ENCODE peak calls at places on chromosomes 7 and 10, in four cellular contexts. One of them, this sample, is unnamed.

GRCh38 chr10:128096486-128097199 is 29.6 kb downstream of the MKI67 start:
- DNase-seq in stimulated activated CD8-positive, alpha-beta memory T cell treated with anti-CD3 and anti-CD28 coated beads, Interleukin-4, amount 100 ng/mL, for 24 hours: no peak
- DNase-seq in activated naive CD8-positive, alpha-beta T cell treated with anti-CD3 and anti-CD28 coated beads, Interleukin-2, amount 10 ng/mL, durations not matched to agents 7 days and 5 days: no peak
- DNase-seq in stimulated activated CD4-positive, alpha-beta T cell treated with anti-CD3 and anti-CD28 coated beads, Interleukin-2, amount 100 ng/mL, for 48 hours: no peak
- DNase-seq in this sample: no peak

GRCh38 chr7:73520673-73521635 is 1.1 kb downstream of the BAZ1B start:
- DNase-seq in stimulated activated CD8-positive, alpha-beta memory T cell treated with anti-CD3 and anti-CD28 coated beads, Interleukin-4, amount 100 ng/mL, for 24 hours: no peak
- DNase-seq in activated naive CD8-positive, alpha-beta T cell treated with anti-CD3 and anti-CD28 coated beads, Interleukin-2, amount 10 ng/mL, durations not matched to agents 7 days and 5 days: no peak
- DNase-seq in stimulated activated CD4-positive, alpha-beta T cell treated with anti-CD3 and anti-CD28 coated beads, Interleukin-2, amount 100 ng/mL, for 48 hours: no peak
- DNase-seq in this sample: no peak

GRCh38 chr10:15775513-15775912 is 55.8 kb upstream of the ITGA8 start:
- DNase-seq in activated naive CD8-positive, alpha-beta T cell treated with anti-CD3 and anti-CD28 coated beads, Interleukin-2, amount 10 ng/mL, durations not matched to agents 7 days and 5 days: no peak
- DNase-seq in stimulated activated CD8-positive, alpha-beta memory T cell treated with anti-CD3 and anti-CD28 coated beads, Interleukin-4, amount 100 ng/mL, for 24 hours: no peak
- DNase-seq in stimulated activated CD4-positive, alpha-beta T cell treated with anti-CD3 and anti-CD28 coated beads, Interleukin-2, amount 100 ng/mL, for 48 hours: no peak
- DNase-seq in this sample: no peak

GRCh38 chr7:67823345-67823744 is 826.7 kb downstream of the TYW1 start:
- DNase-seq in stimulated activated CD8-positive, alpha-beta memory T cell treated with anti-CD3 and anti-CD28 coated beads, Interleukin-4, amount 100 ng/mL, for 24 hours: no peak
- DNase-seq in activated naive CD8-positive, alpha-beta T cell treated with anti-CD3 and anti-CD28 coated beads, Interleukin-2, amount 10 ng/mL, durations not matched to agents 7 days and 5 days: no peak
- DNase-seq in stimulated activated CD4-positive, alpha-beta T cell treated with anti-CD3 and anti-CD28 coated beads, Interleukin-2, amount 100 ng/mL, for 48 hours: no peak
- DNase-seq in this sample: no peak

GRCh38 chr7:110484316-110484715 is 606.6 kb upstream of the LRRN3 start:
- DNase-seq in stimulated activated CD4-positive, alpha-beta T cell treated with anti-CD3 and anti-CD28 coated beads, Interleukin-2, amount 100 ng/mL, for 48 hours: no peak
- DNase-seq in stimulated activated CD8-positive, alpha-beta memory T cell treated with anti-CD3 and anti-CD28 coated beads, Interleukin-4, amount 100 ng/mL, for 24 hours: no peak
- DNase-seq in activated naive CD8-positive, alpha-beta T cell treated with anti-CD3 and anti-CD28 coated beads, Interleukin-2, amount 10 ng/mL, durations not matched to agents 7 days and 5 days: no peak
- DNase-seq in this sample: no peak

GRCh38 chr10:94288361-94289116 is 74.2 kb downstream of the NOC3L start:
- DNase-seq in activated naive CD8-positive, alpha-beta T cell treated with anti-CD3 and anti-CD28 coated beads, Interleukin-2, amount 10 ng/mL, durations not matched to agents 7 days and 5 days: no peak
- DNase-seq in stimulated activated CD8-positive, alpha-beta memory T cell treated with anti-CD3 and anti-CD28 coated beads, Interleukin-4, amount 100 ng/mL, for 24 hours: no peak
- DNase-seq in stimulated activated CD4-positive, alpha-beta T cell treated with anti-CD3 and anti-CD28 coated beads, Interleukin-2, amount 100 ng/mL, for 48 hours: no peak
- DNase-seq in this sample: no peak

GRCh38 chr7:140475747-140476333 is 3.5 kb downstream of the MKRN1 start:
- DNase-seq in stimulated activated CD8-positive, alpha-beta memory T cell treated with anti-CD3 and anti-CD28 coated beads, Interleukin-4, amount 100 ng/mL, for 24 hours: peak
- DNase-seq in activated naive CD8-positive, alpha-beta T cell treated with anti-CD3 and anti-CD28 coated beads, Interleukin-2, amount 10 ng/mL, durations not matched to agents 7 days and 5 days: no peak
- DNase-seq in stimulated activated CD4-positive, alpha-beta T cell treated with anti-CD3 and anti-CD28 coated beads, Interleukin-2, amount 100 ng/mL, for 48 hours: peak
- DNase-seq in this sample: no peak

GRCh38 chr7:99779949-99780348 is 4.0 kb downstream of the CYP3A4 start:
- DNase-seq in stimulated activated CD4-positive, alpha-beta T cell treated with anti-CD3 and anti-CD28 coated beads, Interleukin-2, amount 100 ng/mL, for 48 hours: no peak
- DNase-seq in stimulated activated CD8-positive, alpha-beta memory T cell treated with anti-CD3 and anti-CD28 coated beads, Interleukin-4, amount 100 ng/mL, for 24 hours: no peak
- DNase-seq in activated naive CD8-positive, alpha-beta T cell treated with anti-CD3 and anti-CD28 coated beads, Interleukin-2, amount 10 ng/mL, durations not matched to agents 7 days and 5 days: no peak
- DNase-seq in this sample: no peak

GRCh38 chr10:43884516-43885105 is 235.9 kb upstream of the ZNF32 start:
- DNase-seq in activated naive CD8-positive, alpha-beta T cell treated with anti-CD3 and anti-CD28 coated beads, Interleukin-2, amount 10 ng/mL, durations not matched to agents 7 days and 5 days: no peak
- DNase-seq in stimulated activated CD8-positive, alpha-beta memory T cell treated with anti-CD3 and anti-CD28 coated beads, Interleukin-4, amount 100 ng/mL, for 24 hours: no peak
- DNase-seq in stimulated activated CD4-positive, alpha-beta T cell treated with anti-CD3 and anti-CD28 coated beads, Interleukin-2, amount 100 ng/mL, for 48 hours: no peak
- DNase-seq in this sample: no peak

GRCh38 chr10:47374611-47375536 is 9.2 kb downstream of the ZNF488 start:
- DNase-seq in stimulated activated CD4-positive, alpha-beta T cell treated with anti-CD3 and anti-CD28 coated beads, Interleukin-2, amount 100 ng/mL, for 48 hours: no peak
- DNase-seq in activated naive CD8-positive, alpha-beta T cell treated with anti-CD3 and anti-CD28 coated beads, Interleukin-2, amount 10 ng/mL, durations not matched to agents 7 days and 5 days: no peak
- DNase-seq in stimulated activated CD8-positive, alpha-beta memory T cell treated with anti-CD3 and anti-CD28 coated beads, Interleukin-4, amount 100 ng/mL, for 24 hours: no peak
- DNase-seq in this sample: no peak

GRCh38 chr7:28920424-28920823 is 37.7 kb downstream of the TRIL start:
- DNase-seq in activated naive CD8-positive, alpha-beta T cell treated with anti-CD3 and anti-CD28 coated beads, Interleukin-2, amount 10 ng/mL, durations not matched to agents 7 days and 5 days: no peak
- DNase-seq in stimulated activated CD4-positive, alpha-beta T cell treated with anti-CD3 and anti-CD28 coated beads, Interleukin-2, amount 100 ng/mL, for 48 hours: no peak
- DNase-seq in stimulated activated CD8-positive, alpha-beta memory T cell treated with anti-CD3 and anti-CD28 coated beads, Interleukin-4, amount 100 ng/mL, for 24 hours: no peak
- DNase-seq in this sample: no peak

GRCh38 chr7:106865130-106866115 is at the start of gene PIK3CG:
- DNase-seq in stimulated activated CD4-positive, alpha-beta T cell treated with anti-CD3 and anti-CD28 coated beads, Interleukin-2, amount 100 ng/mL, for 48 hours: no peak
- DNase-seq in activated naive CD8-positive, alpha-beta T cell treated with anti-CD3 and anti-CD28 coated beads, Interleukin-2, amount 10 ng/mL, durations not matched to agents 7 days and 5 days: no peak
- DNase-seq in stimulated activated CD8-positive, alpha-beta memory T cell treated with anti-CD3 and anti-CD28 coated beads, Interleukin-4, amount 100 ng/mL, for 24 hours: no peak
- DNase-seq in this sample: peak

GRCh38 chr10:1538121-1538520 is 199.2 kb downstream of the ADARB2 start:
- DNase-seq in stimulated activated CD8-positive, alpha-beta memory T cell treated with anti-CD3 and anti-CD28 coated beads, Interleukin-4, amount 100 ng/mL, for 24 hours: no peak
- DNase-seq in activated naive CD8-positive, alpha-beta T cell treated with anti-CD3 and anti-CD28 coated beads, Interleukin-2, amount 10 ng/mL, durations not matched to agents 7 days and 5 days: no peak
- DNase-seq in stimulated activated CD4-positive, alpha-beta T cell treated with anti-CD3 and anti-CD28 coated beads, Interleukin-2, amount 100 ng/mL, for 48 hours: no peak
- DNase-seq in this sample: no peak

GRCh38 chr7:513521-514166 is 6.0 kb downstream of the PDGFA start:
- DNase-seq in activated naive CD8-positive, alpha-beta T cell treated with anti-CD3 and anti-CD28 coated beads, Interleukin-2, amount 10 ng/mL, durations not matched to agents 7 days and 5 days: no peak
- DNase-seq in stimulated activated CD4-positive, alpha-beta T cell treated with anti-CD3 and anti-CD28 coated beads, Interleukin-2, amount 100 ng/mL, for 48 hours: no peak
- DNase-seq in stimulated activated CD8-positive, alpha-beta memory T cell treated with anti-CD3 and anti-CD28 coated beads, Interleukin-4, amount 100 ng/mL, for 24 hours: no peak
- DNase-seq in this sample: no peak

GRCh38 chr7:105032553-105033214 is 18.7 kb downstream of the KMT2E start:
- DNase-seq in stimulated activated CD8-positive, alpha-beta memory T cell treated with anti-CD3 and anti-CD28 coated beads, Interleukin-4, amount 100 ng/mL, for 24 hours: no peak
- DNase-seq in stimulated activated CD4-positive, alpha-beta T cell treated with anti-CD3 and anti-CD28 coated beads, Interleukin-2, amount 100 ng/mL, for 48 hours: no peak
- DNase-seq in activated naive CD8-positive, alpha-beta T cell treated with anti-CD3 and anti-CD28 coated beads, Interleukin-2, amount 10 ng/mL, durations not matched to agents 7 days and 5 days: no peak
- DNase-seq in this sample: no peak

GRCh38 chr7:41416208-41416595 is 286.7 kb downstream of the INHBA start:
- DNase-seq in activated naive CD8-positive, alpha-beta T cell treated with anti-CD3 and anti-CD28 coated beads, Interleukin-2, amount 10 ng/mL, durations not matched to agents 7 days and 5 days: no peak
- DNase-seq in stimulated activated CD8-positive, alpha-beta memory T cell treated with anti-CD3 and anti-CD28 coated beads, Interleukin-4, amount 100 ng/mL, for 24 hours: no peak
- DNase-seq in stimulated activated CD4-positive, alpha-beta T cell treated with anti-CD3 and anti-CD28 coated beads, Interleukin-2, amount 100 ng/mL, for 48 hours: no peak
- DNase-seq in this sample: no peak

GRCh38 chr7:28714452-28715120 is 243.5 kb downstream of the TRIL start:
- DNase-seq in stimulated activated CD4-positive, alpha-beta T cell treated with anti-CD3 and anti-CD28 coated beads, Interleukin-2, amount 100 ng/mL, for 48 hours: no peak
- DNase-seq in activated naive CD8-positive, alpha-beta T cell treated with anti-CD3 and anti-CD28 coated beads, Interleukin-2, amount 10 ng/mL, durations not matched to agents 7 days and 5 days: no peak
- DNase-seq in stimulated activated CD8-positive, alpha-beta memory T cell treated with anti-CD3 and anti-CD28 coated beads, Interleukin-4, amount 100 ng/mL, for 24 hours: no peak
- DNase-seq in this sample: no peak

GRCh38 chr10:9792181-9792580 is 1225.5 kb upstream of the CELF2 start:
- DNase-seq in stimulated activated CD4-positive, alpha-beta T cell treated with anti-CD3 and anti-CD28 coated beads, Interleukin-2, amount 100 ng/mL, for 48 hours: no peak
- DNase-seq in stimulated activated CD8-positive, alpha-beta memory T cell treated with anti-CD3 and anti-CD28 coated beads, Interleukin-4, amount 100 ng/mL, for 24 hours: no peak
- DNase-seq in activated naive CD8-positive, alpha-beta T cell treated with anti-CD3 and anti-CD28 coated beads, Interleukin-2, amount 10 ng/mL, durations not matched to agents 7 days and 5 days: no peak
- DNase-seq in this sample: no peak

GRCh38 chr10:110081914-110082313 is 74.1 kb downstream of the ADD3 start:
- DNase-seq in activated naive CD8-positive, alpha-beta T cell treated with anti-CD3 and anti-CD28 coated beads, Interleukin-2, amount 10 ng/mL, durations not matched to agents 7 days and 5 days: no peak
- DNase-seq in stimulated activated CD4-positive, alpha-beta T cell treated with anti-CD3 and anti-CD28 coated beads, Interleukin-2, amount 100 ng/mL, for 48 hours: no peak
- DNase-seq in stimulated activated CD8-positive, alpha-beta memory T cell treated with anti-CD3 and anti-CD28 coated beads, Interleukin-4, amount 100 ng/mL, for 24 hours: no peak
- DNase-seq in this sample: no peak

GRCh38 chr7:96621932-96622331 is 87.7 kb downstream of the SEM1 start:
- DNase-seq in activated naive CD8-positive, alpha-beta T cell treated with anti-CD3 and anti-CD28 coated beads, Interleukin-2, amount 10 ng/mL, durations not matched to agents 7 days and 5 days: no peak
- DNase-seq in stimulated activated CD4-positive, alpha-beta T cell treated with anti-CD3 and anti-CD28 coated beads, Interleukin-2, amount 100 ng/mL, for 48 hours: no peak
- DNase-seq in stimulated activated CD8-positive, alpha-beta memory T cell treated with anti-CD3 and anti-CD28 coated beads, Interleukin-4, amount 100 ng/mL, for 24 hours: no peak
- DNase-seq in this sample: no peak

GRCh38 chr10:84452006-84452405 is 123.6 kb downstream of the CCSER2 start:
- DNase-seq in stimulated activated CD8-positive, alpha-beta memory T cell treated with anti-CD3 and anti-CD28 coated beads, Interleukin-4, amount 100 ng/mL, for 24 hours: no peak
- DNase-seq in activated naive CD8-positive, alpha-beta T cell treated with anti-CD3 and anti-CD28 coated beads, Interleukin-2, amount 10 ng/mL, durations not matched to agents 7 days and 5 days: no peak
- DNase-seq in stimulated activated CD4-positive, alpha-beta T cell treated with anti-CD3 and anti-CD28 coated beads, Interleukin-2, amount 100 ng/mL, for 48 hours: no peak
- DNase-seq in this sample: no peak

GRCh38 chr10:99339077-99339476 is 9.9 kb downstream of the CNNM1 start:
- DNase-seq in stimulated activated CD8-positive, alpha-beta memory T cell treated with anti-CD3 and anti-CD28 coated beads, Interleukin-4, amount 100 ng/mL, for 24 hours: no peak
- DNase-seq in activated naive CD8-positive, alpha-beta T cell treated with anti-CD3 and anti-CD28 coated beads, Interleukin-2, amount 10 ng/mL, durations not matched to agents 7 days and 5 days: no peak
- DNase-seq in stimulated activated CD4-positive, alpha-beta T cell treated with anti-CD3 and anti-CD28 coated beads, Interleukin-2, amount 100 ng/mL, for 48 hours: no peak
- DNase-seq in this sample: no peak

GRCh38 chr7:69412331-69413146 is 185.7 kb upstream of the AUTS2 start:
- DNase-seq in activated naive CD8-positive, alpha-beta T cell treated with anti-CD3 and anti-CD28 coated beads, Interleukin-2, amount 10 ng/mL, durations not matched to agents 7 days and 5 days: no peak
- DNase-seq in stimulated activated CD8-positive, alpha-beta memory T cell treated with anti-CD3 and anti-CD28 coated beads, Interleukin-4, amount 100 ng/mL, for 24 hours: no peak
- DNase-seq in stimulated activated CD4-positive, alpha-beta T cell treated with anti-CD3 and anti-CD28 coated beads, Interleukin-2, amount 100 ng/mL, for 48 hours: no peak
- DNase-seq in this sample: no peak

GRCh38 chr10:71782917-71783490 is 9.7 kb upstream of the VSIR start:
- DNase-seq in stimulated activated CD8-positive, alpha-beta memory T cell treated with anti-CD3 and anti-CD28 coated beads, Interleukin-4, amount 100 ng/mL, for 24 hours: no peak
- DNase-seq in stimulated activated CD4-positive, alpha-beta T cell treated with anti-CD3 and anti-CD28 coated beads, Interleukin-2, amount 100 ng/mL, for 48 hours: no peak
- DNase-seq in activated naive CD8-positive, alpha-beta T cell treated with anti-CD3 and anti-CD28 coated beads, Interleukin-2, amount 10 ng/mL, durations not matched to agents 7 days and 5 days: no peak
- DNase-seq in this sample: no peak

GRCh38 chr10:12255048-12255447 is 59.1 kb downstream of the CDC123 start:
- DNase-seq in stimulated activated CD8-positive, alpha-beta memory T cell treated with anti-CD3 and anti-CD28 coated beads, Interleukin-4, amount 100 ng/mL, for 24 hours: no peak
- DNase-seq in activated naive CD8-positive, alpha-beta T cell treated with anti-CD3 and anti-CD28 coated beads, Interleukin-2, amount 10 ng/mL, durations not matched to agents 7 days and 5 days: no peak
- DNase-seq in stimulated activated CD4-positive, alpha-beta T cell treated with anti-CD3 and anti-CD28 coated beads, Interleukin-2, amount 100 ng/mL, for 48 hours: no peak
- DNase-seq in this sample: no peak

GRCh38 chr10:10794056-10794455 is 223.6 kb upstream of the CELF2 start:
- DNase-seq in stimulated activated CD4-positive, alpha-beta T cell treated with anti-CD3 and anti-CD28 coated beads, Interleukin-2, amount 100 ng/mL, for 48 hours: no peak
- DNase-seq in stimulated activated CD8-positive, alpha-beta memory T cell treated with anti-CD3 and anti-CD28 coated beads, Interleukin-4, amount 100 ng/mL, for 24 hours: no peak
- DNase-seq in activated naive CD8-positive, alpha-beta T cell treated with anti-CD3 and anti-CD28 coated beads, Interleukin-2, amount 10 ng/mL, durations not matched to agents 7 days and 5 days: no peak
- DNase-seq in this sample: no peak

GRCh38 chr7:101978683-101979082 is 161.3 kb downstream of the CUX1 start:
- DNase-seq in stimulated activated CD4-positive, alpha-beta T cell treated with anti-CD3 and anti-CD28 coated beads, Interleukin-2, amount 100 ng/mL, for 48 hours: no peak
- DNase-seq in stimulated activated CD8-positive, alpha-beta memory T cell treated with anti-CD3 and anti-CD28 coated beads, Interleukin-4, amount 100 ng/mL, for 24 hours: no peak
- DNase-seq in activated naive CD8-positive, alpha-beta T cell treated with anti-CD3 and anti-CD28 coated beads, Interleukin-2, amount 10 ng/mL, durations not matched to agents 7 days and 5 days: no peak
- DNase-seq in this sample: no peak

GRCh38 chr7:137404918-137405317 is 61.4 kb upstream of the PTN start:
- DNase-seq in activated naive CD8-positive, alpha-beta T cell treated with anti-CD3 and anti-CD28 coated beads, Interleukin-2, amount 10 ng/mL, durations not matched to agents 7 days and 5 days: no peak
- DNase-seq in stimulated activated CD4-positive, alpha-beta T cell treated with anti-CD3 and anti-CD28 coated beads, Interleukin-2, amount 100 ng/mL, for 48 hours: no peak
- DNase-seq in stimulated activated CD8-positive, alpha-beta memory T cell treated with anti-CD3 and anti-CD28 coated beads, Interleukin-4, amount 100 ng/mL, for 24 hours: no peak
- DNase-seq in this sample: no peak

GRCh38 chr10:114821915-114822770 is 563 bp downstream of the FHIP2A start:
- DNase-seq in activated naive CD8-positive, alpha-beta T cell treated with anti-CD3 and anti-CD28 coated beads, Interleukin-2, amount 10 ng/mL, durations not matched to agents 7 days and 5 days: no peak
- DNase-seq in stimulated activated CD8-positive, alpha-beta memory T cell treated with anti-CD3 and anti-CD28 coated beads, Interleukin-4, amount 100 ng/mL, for 24 hours: peak
- DNase-seq in stimulated activated CD4-positive, alpha-beta T cell treated with anti-CD3 and anti-CD28 coated beads, Interleukin-2, amount 100 ng/mL, for 48 hours: peak
- DNase-seq in this sample: no peak

GRCh38 chr10:23157691-23158369 is 34.3 kb upstream of the PTF1A start:
- DNase-seq in stimulated activated CD8-positive, alpha-beta memory T cell treated with anti-CD3 and anti-CD28 coated beads, Interleukin-4, amount 100 ng/mL, for 24 hours: no peak
- DNase-seq in stimulated activated CD4-positive, alpha-beta T cell treated with anti-CD3 and anti-CD28 coated beads, Interleukin-2, amount 100 ng/mL, for 48 hours: no peak
- DNase-seq in activated naive CD8-positive, alpha-beta T cell treated with anti-CD3 and anti-CD28 coated beads, Interleukin-2, amount 10 ng/mL, durations not matched to agents 7 days and 5 days: no peak
- DNase-seq in this sample: peak

GRCh38 chr10:33116293-33116697 is 158.3 kb upstream of the ITGB1 start:
- DNase-seq in stimulated activated CD8-positive, alpha-beta memory T cell treated with anti-CD3 and anti-CD28 coated beads, Interleukin-4, amount 100 ng/mL, for 24 hours: no peak
- DNase-seq in activated naive CD8-positive, alpha-beta T cell treated with anti-CD3 and anti-CD28 coated beads, Interleukin-2, amount 10 ng/mL, durations not matched to agents 7 days and 5 days: no peak
- DNase-seq in stimulated activated CD4-positive, alpha-beta T cell treated with anti-CD3 and anti-CD28 coated beads, Interleukin-2, amount 100 ng/mL, for 48 hours: no peak
- DNase-seq in this sample: no peak

GRCh38 chr7:127751062-127751722 is 99.2 kb downstream of the SND1 start:
- DNase-seq in activated naive CD8-positive, alpha-beta T cell treated with anti-CD3 and anti-CD28 coated beads, Interleukin-2, amount 10 ng/mL, durations not matched to agents 7 days and 5 days: no peak
- DNase-seq in stimulated activated CD4-positive, alpha-beta T cell treated with anti-CD3 and anti-CD28 coated beads, Interleukin-2, amount 100 ng/mL, for 48 hours: no peak
- DNase-seq in stimulated activated CD8-positive, alpha-beta memory T cell treated with anti-CD3 and anti-CD28 coated beads, Interleukin-4, amount 100 ng/mL, for 24 hours: no peak
- DNase-seq in this sample: no peak

GRCh38 chr10:108465871-108466641 is 1301.5 kb upstream of the SORCS1 start:
- DNase-seq in stimulated activated CD4-positive, alpha-beta T cell treated with anti-CD3 and anti-CD28 coated beads, Interleukin-2, amount 100 ng/mL, for 48 hours: no peak
- DNase-seq in stimulated activated CD8-positive, alpha-beta memory T cell treated with anti-CD3 and anti-CD28 coated beads, Interleukin-4, amount 100 ng/mL, for 24 hours: no peak
- DNase-seq in activated naive CD8-positive, alpha-beta T cell treated with anti-CD3 and anti-CD28 coated beads, Interleukin-2, amount 10 ng/mL, durations not matched to agents 7 days and 5 days: no peak
- DNase-seq in this sample: no peak

GRCh38 chr10:49161411-49161997 is 26.7 kb downstream of the TMEM273 start:
- DNase-seq in stimulated activated CD8-positive, alpha-beta memory T cell treated with anti-CD3 and anti-CD28 coated beads, Interleukin-4, amount 100 ng/mL, for 24 hours: no peak
- DNase-seq in stimulated activated CD4-positive, alpha-beta T cell treated with anti-CD3 and anti-CD28 coated beads, Interleukin-2, amount 100 ng/mL, for 48 hours: no peak
- DNase-seq in activated naive CD8-positive, alpha-beta T cell treated with anti-CD3 and anti-CD28 coated beads, Interleukin-2, amount 10 ng/mL, durations not matched to agents 7 days and 5 days: no peak
- DNase-seq in this sample: no peak

GRCh38 chr10:49606981-49607535 is 3.1 kb upstream of the SLC18A3 start:
- DNase-seq in activated naive CD8-positive, alpha-beta T cell treated with anti-CD3 and anti-CD28 coated beads, Interleukin-2, amount 10 ng/mL, durations not matched to agents 7 days and 5 days: peak
- DNase-seq in stimulated activated CD4-positive, alpha-beta T cell treated with anti-CD3 and anti-CD28 coated beads, Interleukin-2, amount 100 ng/mL, for 48 hours: peak
- DNase-seq in stimulated activated CD8-positive, alpha-beta memory T cell treated with anti-CD3 and anti-CD28 coated beads, Interleukin-4, amount 100 ng/mL, for 24 hours: peak
- DNase-seq in this sample: peak

This sample was measured in GM18507.